ENCODE peak calls at places on chromosomes 6 and 20, in five cellular contexts. One of them, this sample, is unnamed. For H3K4me1, the result is how much of the 10 kb centered on the place peaks cover.

GRCh38 chr20:34544109-34544793 is 14.3 kb upstream of the MAP1LC3A start:
- DNase-seq in transverse colon: peak
- DNase-seq in CD8-positive, alpha-beta memory T cell: no peak
- DNase-seq in tibial nerve: no peak
- DNase-seq in heart left ventricle: no peak
- DNase-seq in this sample: no peak

GRCh38 chr6:79605968-79606764 is 25.0 kb upstream of the SH3BGRL2 start:
- DNase-seq in transverse colon: no peak
- DNase-seq in CD8-positive, alpha-beta memory T cell: no peak
- DNase-seq in tibial nerve: no peak
- DNase-seq in heart left ventricle: no peak
- DNase-seq in this sample: no peak

GRCh38 chr20:26169506-26169905 is 472.9 kb upstream of the ZNF337 start:
- DNase-seq in transverse colon: no peak
- DNase-seq in CD8-positive, alpha-beta memory T cell: no peak
- DNase-seq in tibial nerve: no peak
- DNase-seq in heart left ventricle: no peak
- DNase-seq in this sample: no peak

GRCh38 chr6:157999100-158000051 is 17.7 kb downstream of the SYNJ2 start:
- DNase-seq in transverse colon: no peak
- DNase-seq in CD8-positive, alpha-beta memory T cell: no peak
- DNase-seq in tibial nerve: no peak
- DNase-seq in heart left ventricle: no peak
- DNase-seq in this sample: no peak

GRCh38 chr20:41697861-41698559 is 79.8 kb upstream of the CHD6 start:
- DNase-seq in transverse colon: no peak
- DNase-seq in CD8-positive, alpha-beta memory T cell: no peak
- DNase-seq in tibial nerve: peak
- DNase-seq in heart left ventricle: no peak
- DNase-seq in this sample: no peak

GRCh38 chr20:4406627-4407026 is 315.1 kb upstream of the PRND start:
- DNase-seq in transverse colon: no peak
- DNase-seq in CD8-positive, alpha-beta memory T cell: no peak
- DNase-seq in tibial nerve: no peak
- DNase-seq in heart left ventricle: no peak
- DNase-seq in this sample: no peak

GRCh38 chr6:46909371-46909770 is 12.4 kb downstream of the ADGRF5 start:
- DNase-seq in transverse colon: no peak
- DNase-seq in CD8-positive, alpha-beta memory T cell: no peak
- DNase-seq in tibial nerve: no peak
- DNase-seq in heart left ventricle: no peak
- DNase-seq in this sample: no peak

GRCh38 chr6:91482498-91482897 is 895.6 kb upstream of the MAP3K7 start:
- DNase-seq in transverse colon: no peak
- DNase-seq in CD8-positive, alpha-beta memory T cell: no peak
- DNase-seq in tibial nerve: no peak
- DNase-seq in heart left ventricle: no peak
- DNase-seq in this sample: no peak

GRCh38 chr6:25464225-25464624 is 185.1 kb downstream of the CARMIL1 start:
- DNase-seq in transverse colon: no peak
- DNase-seq in CD8-positive, alpha-beta memory T cell: no peak
- DNase-seq in tibial nerve: no peak
- DNase-seq in heart left ventricle: no peak
- DNase-seq in this sample: no peak

GRCh38 chr6:167893416-167893815 is 66.7 kb downstream of the AFDN start:
- DNase-seq in transverse colon: no peak
- DNase-seq in CD8-positive, alpha-beta memory T cell: no peak
- DNase-seq in tibial nerve: no peak
- DNase-seq in heart left ventricle: no peak
- DNase-seq in this sample: no peak

GRCh38 chr6:151387581-151387980 is 3.8 kb downstream of the ZBTB2 start:
- DNase-seq in transverse colon: no peak
- DNase-seq in CD8-positive, alpha-beta memory T cell: no peak
- DNase-seq in tibial nerve: no peak
- DNase-seq in heart left ventricle: no peak
- DNase-seq in this sample: no peak

GRCh38 chr6:139597781-139598368 is 223.4 kb upstream of the CITED2 start:
- DNase-seq in transverse colon: peak
- DNase-seq in CD8-positive, alpha-beta memory T cell: no peak
- DNase-seq in tibial nerve: peak
- DNase-seq in heart left ventricle: no peak
- DNase-seq in this sample: peak

GRCh38 chr6:135647521-135647920 is 150.0 kb upstream of the AHI1 start:
- DNase-seq in transverse colon: no peak
- DNase-seq in CD8-positive, alpha-beta memory T cell: no peak
- DNase-seq in tibial nerve: no peak
- DNase-seq in heart left ventricle: no peak
- DNase-seq in this sample: no peak

GRCh38 chr6:127980996-127981395 is 80.1 kb upstream of the THEMIS start:
- DNase-seq in transverse colon: no peak
- DNase-seq in CD8-positive, alpha-beta memory T cell: no peak
- DNase-seq in tibial nerve: no peak
- DNase-seq in heart left ventricle: no peak
- DNase-seq in this sample: no peak

GRCh38 chr6:160427312-160428068 is 79.3 kb downstream of the SLC22A3 start:
- DNase-seq in transverse colon: no peak
- DNase-seq in CD8-positive, alpha-beta memory T cell: no peak
- DNase-seq in tibial nerve: peak
- DNase-seq in heart left ventricle: no peak
- DNase-seq in this sample: no peak

GRCh38 chr20:10433014-10433622 is 904 bp downstream of the MKKS start:
- DNase-seq in transverse colon: no peak
- DNase-seq in CD8-positive, alpha-beta memory T cell: no peak
- DNase-seq in tibial nerve: no peak
- DNase-seq in heart left ventricle: peak
- DNase-seq in this sample: no peak

GRCh38 chr6:44942201-44942600 is 385.9 kb upstream of the RUNX2 start:
- DNase-seq in transverse colon: no peak
- DNase-seq in CD8-positive, alpha-beta memory T cell: no peak
- DNase-seq in tibial nerve: no peak
- DNase-seq in heart left ventricle: no peak
- DNase-seq in this sample: no peak

GRCh38 chr6:138691595-138692057 is 81.9 kb upstream of the CCDC28A start:
- DNase-seq in transverse colon: no peak
- DNase-seq in CD8-positive, alpha-beta memory T cell: no peak
- DNase-seq in tibial nerve: no peak
- DNase-seq in heart left ventricle: no peak
- DNase-seq in this sample: no peak

GRCh38 chr6:170114956-170115855 is 175.7 kb downstream of the DLL1 start:
- DNase-seq in transverse colon: no peak
- DNase-seq in CD8-positive, alpha-beta memory T cell: no peak
- DNase-seq in tibial nerve: no peak
- DNase-seq in heart left ventricle: peak
- DNase-seq in this sample: peak

GRCh38 chr20:60962367-60963045 is 289.6 kb upstream of the CDH4 start:
- DNase-seq in transverse colon: no peak
- DNase-seq in CD8-positive, alpha-beta memory T cell: no peak
- DNase-seq in tibial nerve: no peak
- DNase-seq in heart left ventricle: no peak
- DNase-seq in this sample: no peak

GRCh38 chr6:2503816-2504494 is 246.8 kb downstream of the MYLK4 start:
- DNase-seq in transverse colon: no peak
- DNase-seq in CD8-positive, alpha-beta memory T cell: no peak
- DNase-seq in tibial nerve: no peak
- DNase-seq in heart left ventricle: no peak
- DNase-seq in this sample: no peak

GRCh38 chr20:17832236-17832635 is 132.5 kb downstream of the BANF2 start:
- DNase-seq in transverse colon: no peak
- DNase-seq in CD8-positive, alpha-beta memory T cell: no peak
- DNase-seq in tibial nerve: no peak
- DNase-seq in heart left ventricle: no peak
- DNase-seq in this sample: no peak

GRCh38 chr6:32108094-32108627 is 977 bp downstream of the TNXB start:
- DNase-seq in transverse colon: peak
- DNase-seq in CD8-positive, alpha-beta memory T cell: no peak
- DNase-seq in tibial nerve: peak
- DNase-seq in heart left ventricle: peak
- DNase-seq in this sample: peak

GRCh38 chr6:43978473-43979360 is 148.5 kb downstream of the MRPL14 start:
- DNase-seq in transverse colon: no peak
- DNase-seq in CD8-positive, alpha-beta memory T cell: no peak
- DNase-seq in tibial nerve: no peak
- DNase-seq in heart left ventricle: no peak
- DNase-seq in this sample: no peak

GRCh38 chr6:158057213-158057987 is 75.7 kb downstream of the SYNJ2 start:
- DNase-seq in transverse colon: no peak
- DNase-seq in CD8-positive, alpha-beta memory T cell: no peak
- DNase-seq in tibial nerve: no peak
- DNase-seq in heart left ventricle: peak
- DNase-seq in this sample: no peak

GRCh38 chr20:19501476-19502115 is 256.5 kb upstream of the RIN2 start:
- DNase-seq in transverse colon: no peak
- DNase-seq in CD8-positive, alpha-beta memory T cell: no peak
- DNase-seq in tibial nerve: no peak
- DNase-seq in heart left ventricle: no peak
- DNase-seq in this sample: no peak

GRCh38 chr6:153208706-153209105 is 77.6 kb upstream of the RGS17 start:
- DNase-seq in transverse colon: no peak
- DNase-seq in CD8-positive, alpha-beta memory T cell: no peak
- DNase-seq in tibial nerve: no peak
- DNase-seq in heart left ventricle: no peak
- DNase-seq in this sample: no peak

GRCh38 chr6:24971067-24971466 is 35.3 kb upstream of the RIPOR2 start:
- DNase-seq in transverse colon: no peak
- DNase-seq in CD8-positive, alpha-beta memory T cell: no peak
- DNase-seq in tibial nerve: no peak
- DNase-seq in heart left ventricle: no peak
- DNase-seq in this sample: no peak

DNA sequence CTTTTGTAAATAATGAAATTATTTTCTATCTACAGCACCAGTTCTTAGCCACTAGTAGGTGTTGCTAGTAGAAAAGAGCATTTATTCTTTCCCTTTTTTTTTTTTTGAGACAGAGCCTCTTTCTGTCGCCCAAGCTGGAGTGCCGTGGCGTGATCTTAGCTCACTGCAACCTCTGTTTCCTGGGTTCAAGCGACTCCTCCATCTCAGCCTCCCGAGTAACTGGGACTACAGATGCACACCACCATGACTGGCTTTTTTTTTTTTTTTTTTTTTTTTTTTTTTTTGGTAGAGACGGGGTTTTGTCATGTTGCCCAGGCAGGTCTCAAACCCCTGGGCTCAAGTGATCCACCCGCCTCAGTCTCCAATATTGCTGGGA is 6.7 kb downstream of the PCMT1 start:
- DNase-seq in transverse colon: no peak
- DNase-seq in CD8-positive, alpha-beta memory T cell: no peak
- DNase-seq in tibial nerve: no peak
- DNase-seq in heart left ventricle: no peak
- DNase-seq in this sample: no peak
- H3K4me1 ChIP-seq in transverse colon: under half
- H3K4me1 ChIP-seq in CD8-positive, alpha-beta memory T cell: under half
- H3K4me1 ChIP-seq in tibial nerve: half or more
- H3K4me1 ChIP-seq in heart left ventricle: under half
- H3K4me1 ChIP-seq in this sample: under half

DNA sequence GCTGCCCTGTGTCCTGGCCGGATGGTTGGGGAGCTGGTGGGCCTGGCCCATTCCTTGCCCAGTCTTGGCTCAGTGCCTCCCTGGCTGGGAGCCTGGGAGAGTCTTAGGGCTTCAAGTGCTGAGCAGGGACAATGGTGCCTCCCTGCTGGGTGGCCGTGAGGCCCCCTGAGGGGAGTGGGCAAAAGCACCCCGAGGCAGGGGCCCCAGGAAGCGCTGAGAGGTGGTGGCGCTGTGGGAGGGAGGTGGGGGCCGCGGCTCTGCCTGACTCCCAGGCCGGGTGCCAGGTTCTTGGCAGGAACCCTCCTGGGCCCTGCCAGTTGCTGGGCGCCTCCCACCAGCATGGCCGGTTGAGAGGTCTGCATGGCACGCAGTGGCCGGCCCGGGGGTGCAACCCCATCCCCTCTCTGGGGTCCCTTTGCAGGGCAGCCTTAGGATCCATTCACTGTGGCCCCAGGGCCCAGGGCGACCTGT is 9.3 kb upstream of the RPS21 start:
- DNase-seq in transverse colon: no peak
- DNase-seq in CD8-positive, alpha-beta memory T cell: no peak
- DNase-seq in tibial nerve: no peak
- DNase-seq in heart left ventricle: peak
- DNase-seq in this sample: no peak
- H3K4me1 ChIP-seq in transverse colon: under half
- H3K4me1 ChIP-seq in CD8-positive, alpha-beta memory T cell: under half
- H3K4me1 ChIP-seq in tibial nerve: half or more
- H3K4me1 ChIP-seq in heart left ventricle: under half
- H3K4me1 ChIP-seq in this sample: under half

GRCh38 chr6:6682225-6682624 is 93.7 kb downstream of the LY86 start:
- DNase-seq in transverse colon: no peak
- DNase-seq in CD8-positive, alpha-beta memory T cell: no peak
- DNase-seq in tibial nerve: no peak
- DNase-seq in heart left ventricle: no peak
- DNase-seq in this sample: no peak

GRCh38 chr6:6683964-6684363 is 95.4 kb downstream of the LY86 start:
- DNase-seq in transverse colon: no peak
- DNase-seq in CD8-positive, alpha-beta memory T cell: no peak
- DNase-seq in tibial nerve: no peak
- DNase-seq in heart left ventricle: no peak
- DNase-seq in this sample: no peak

GRCh38 chr6:6680524-6680923 is 92.0 kb downstream of the LY86 start:
- DNase-seq in transverse colon: no peak
- DNase-seq in CD8-positive, alpha-beta memory T cell: no peak
- DNase-seq in tibial nerve: no peak
- DNase-seq in heart left ventricle: no peak
- DNase-seq in this sample: no peak

GRCh38 chr6:6679633-6680032 is 91.1 kb downstream of the LY86 start:
- DNase-seq in transverse colon: no peak
- DNase-seq in CD8-positive, alpha-beta memory T cell: no peak
- DNase-seq in tibial nerve: no peak
- DNase-seq in heart left ventricle: no peak
- DNase-seq in this sample: no peak

GRCh38 chr6:6681443-6681842 is 92.9 kb downstream of the LY86 start:
- DNase-seq in transverse colon: no peak
- DNase-seq in CD8-positive, alpha-beta memory T cell: no peak
- DNase-seq in tibial nerve: no peak
- DNase-seq in heart left ventricle: no peak
- DNase-seq in this sample: no peak
- H3K4me1 ChIP-seq in transverse colon: under half
- H3K4me1 ChIP-seq in CD8-positive, alpha-beta memory T cell: under half
- H3K4me1 ChIP-seq in tibial nerve: under half
- H3K4me1 ChIP-seq in heart left ventricle: under half
- H3K4me1 ChIP-seq in this sample: under half

DNA sequence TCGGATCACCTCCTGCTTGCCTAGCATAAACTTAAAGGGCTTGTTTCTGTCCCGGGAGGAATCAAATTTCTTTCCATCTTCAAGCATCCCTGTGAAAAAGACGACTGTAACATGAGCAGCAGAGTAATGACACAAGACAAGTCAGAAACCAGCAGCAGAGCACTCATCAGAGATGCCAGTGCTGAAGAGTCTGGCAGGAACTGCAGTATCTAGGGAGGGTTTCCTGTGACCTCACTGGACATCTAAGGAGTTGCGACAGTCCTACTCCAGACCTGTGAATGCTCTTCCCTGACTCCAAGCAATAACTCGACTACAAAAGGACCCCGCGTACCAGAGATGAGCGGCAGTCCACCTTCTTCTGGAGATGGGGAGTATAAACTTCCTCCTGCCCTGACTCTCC is 17.3 kb downstream of the FKBP1A start:
- DNase-seq in transverse colon: no peak
- DNase-seq in CD8-positive, alpha-beta memory T cell: no peak
- DNase-seq in tibial nerve: no peak
- DNase-seq in heart left ventricle: no peak
- DNase-seq in this sample: no peak
- H3K4me1 ChIP-seq in transverse colon: under half
- H3K4me1 ChIP-seq in CD8-positive, alpha-beta memory T cell: under half
- H3K4me1 ChIP-seq in tibial nerve: half or more
- H3K4me1 ChIP-seq in heart left ventricle: under half
- H3K4me1 ChIP-seq in this sample: under half